ENCODE peak calls at places on chromosome 15, in nine cellular contexts. H is brain microvascular endothelial cell; W is fibroblast of mammary gland; U is AG04450; G is osteocyte; L is NCI-H1092 treated with DMSO at 0.1 percent for 48 hours; K is choroid plexus epithelial cell; E is activated T-cell treated with anti-CD3 and anti-CD28 coated beads for 48 hours; X is CD4-positive, alpha-beta memory T cell. D is an unnamed sample.

GRCh38 chr15:67077641-67078215 is 12.3 kb downstream of the SMAD3 start:
- DNase-seq in H (peak), W (peak), U (no peak), G (no peak), L (no peak), K (no peak), E (no peak), X (no peak), D (no peak)

GRCh38 chr15:27817258-27817657 is 281.9 kb downstream of the OCA2 start:
- DNase-seq in H (no peak), W (peak), U (no peak), G (no peak), L (no peak), K (no peak), E (no peak), X (no peak), D (no peak)

GRCh38 chr15:66775127-66776105 is 73.4 kb downstream of the SMAD6 start:
- DNase-seq in H (no peak), W (no peak), U (no peak), G (no peak), L (no peak), K (peak), E (no peak), X (no peak), D (no peak)

GRCh38 chr15:85972805-85973540 is 106.7 kb upstream of the AGBL1 start:
- DNase-seq in H (no peak), W (no peak), U (no peak), G (no peak), L (no peak), K (no peak), E (no peak), X (no peak), D (no peak)

GRCh38 chr15:100929641-100930042 is 10.5 kb downstream of the LRRK1 start:
- DNase-seq in H (no peak), W (no peak), U (no peak), G (peak), L (no peak), K (peak), E (no peak), X (no peak), D (no peak)

GRCh38 chr15:77409259-77410156 is 10.4 kb downstream of the PEAK1 start:
- DNase-seq in H (no peak), W (no peak), U (no peak), G (no peak), L (no peak), K (peak), E (no peak), X (peak), D (no peak)

GRCh38 chr15:81297147-81297572 is 26.8 kb downstream of the STARD5 start:
- DNase-seq in H (no peak), W (no peak), U (no peak), G (no peak), L (no peak), K (peak), E (no peak), X (no peak), D (no peak)

GRCh38 chr15:53675832-53676231 is 83.6 kb downstream of the WDR72 start:
- DNase-seq in H (no peak), W (no peak), U (no peak), G (no peak), L (no peak), K (no peak), E (no peak), X (no peak), D (no peak)

GRCh38 chr15:100340721-100341661 is 784 bp downstream of the ADAMTS17 start:
- DNase-seq in H (no peak), W (no peak), U (no peak), G (no peak), L (no peak), K (no peak), E (peak), X (peak), D (no peak)

GRCh38 chr15:76330281-76330680 is 6.3 kb upstream of the ISL2 start:
- DNase-seq in H (no peak), W (peak), U (no peak), G (peak), L (peak), K (peak), E (no peak), X (no peak), D (no peak)

GRCh38 chr15:66237513-66238235 is 15.9 kb downstream of the MEGF11 start:
- DNase-seq in H (no peak), W (no peak), U (no peak), G (no peak), L (no peak), K (no peak), E (no peak), X (no peak), D (no peak)

GRCh38 chr15:72685925-72686794 is at the start of the genes BBS4 and HIGD2B:
- DNase-seq in H (peak), W (peak), U (peak), G (peak), L (no peak), K (peak), E (peak), X (peak), D (peak)

GRCh38 chr15:73965730-73966103 is 26.4 kb downstream of the STOML1 start:
- DNase-seq in H (no peak), W (peak), U (no peak), G (no peak), L (no peak), K (peak), E (no peak), X (peak), D (no peak)

GRCh38 chr15:31489281-31489680 is 162.6 kb downstream of the KLF13 start:
- DNase-seq in H (no peak), W (no peak), U (no peak), G (peak), L (no peak), K (no peak), E (no peak), X (no peak), D (no peak)

GRCh38 chr15:89078831-89079810 is 9.1 kb upstream of the ABHD2 start:
- DNase-seq in H (no peak), W (no peak), U (no peak), G (no peak), L (no peak), K (peak), E (no peak), X (no peak), D (no peak)

GRCh38 chr15:69160976-69161877 is 792 bp downstream of the GLCE start:
- DNase-seq in H (no peak), W (peak), U (no peak), G (no peak), L (peak), K (peak), E (peak), X (peak), D (peak)

GRCh38 chr15:69463182-69463756 is 10.7 kb downstream of the RPLP1 start:
- DNase-seq in H (no peak), W (no peak), U (no peak), G (no peak), L (no peak), K (peak), E (no peak), X (no peak), D (no peak)

GRCh38 chr15:82943176-82943575 is 9.3 kb downstream of the HOMER2 start:
- DNase-seq in H (no peak), W (no peak), U (no peak), G (no peak), L (no peak), K (no peak), E (no peak), X (no peak), D (no peak)

GRCh38 chr15:99433026-99433756 is 132.6 kb upstream of the MEF2A start:
- DNase-seq in H (no peak), W (peak), U (no peak), G (no peak), L (no peak), K (no peak), E (no peak), X (no peak), D (no peak)

GRCh38 chr15:86620113-86620512 is 540.4 kb downstream of the AGBL1 start:
- DNase-seq in H (no peak), W (no peak), U (no peak), G (no peak), L (no peak), K (no peak), E (no peak), X (no peak), D (no peak)

GRCh38 chr15:81751321-81751720 is 294.5 kb downstream of the MEX3B start:
- DNase-seq in H (no peak), W (no peak), U (no peak), G (no peak), L (no peak), K (no peak), E (no peak), X (no peak), D (no peak)

GRCh38 chr15:38961886-38962285 is 397.3 kb upstream of the RASGRP1 start:
- DNase-seq in H (no peak), W (peak), U (no peak), G (no peak), L (no peak), K (peak), E (no peak), X (no peak), D (no peak)

GRCh38 chr15:70054366-70054765 is 43.4 kb downstream of the TLE3 start:
- DNase-seq in H (no peak), W (no peak), U (no peak), G (no peak), L (no peak), K (no peak), E (no peak), X (no peak), D (no peak)